ENCODE peak calls at places on chromosomes 7 and 10, in five cellular contexts. N is hepatocyte, A is GM23338, W is K562, R is DND-41. T is an unnamed sample.

GRCh38 chr7:95952851-95953250 is 180.5 kb downstream of the DYNC1I1 start:
- DNase-seq in W (no peak), A (no peak), R (no peak), N (no peak), T (no peak)

GRCh38 chr10:35626971-35627507 is 15.1 kb downstream of the FZD8 start:
- DNase-seq in R (no peak), N (no peak), A (no peak), W (no peak), T (no peak)

GRCh38 chr7:29332875-29333482 is 138.4 kb downstream of the CHN2 start:
- DNase-seq in R (no peak), A (no peak), W (no peak), N (no peak), T (no peak)

GRCh38 chr10:113616244-113617074 is 47.4 kb downstream of the NRAP start:
- DNase-seq in A (peak), R (no peak), W (peak), N (peak), T (peak)

GRCh38 chr10:124899151-124899550 is 42.8 kb upstream of the ZRANB1 start:
- DNase-seq in A (no peak), N (no peak), W (no peak), R (no peak), T (no peak)

GRCh38 chr10:32940321-32941264 is 17.4 kb downstream of the ITGB1 start:
- DNase-seq in N (no peak), A (no peak), W (no peak), R (no peak), T (no peak)

GRCh38 chr7:26534649-26535482 is 243.2 kb downstream of the SNX10 start:
- DNase-seq in R (no peak), A (no peak), N (no peak), W (no peak), T (no peak)

GRCh38 chr10:35058134-35058533 is 32.0 kb downstream of the CUL2 start:
- DNase-seq in R (no peak), N (no peak), W (no peak), A (peak), T (peak)

GRCh38 chr10:125158528-125159485 is 1.6 kb downstream of the CTBP2 start:
- DNase-seq in N (peak), R (peak), W (peak), A (no peak), T (no peak)

GRCh38 chr7:74284781-74285259 is 4.4 kb upstream of the CLIP2 start:
- DNase-seq in R (no peak), N (peak), W (peak), A (peak), T (no peak)

GRCh38 chr7:85186083-85186520 is 754 bp downstream of the SEMA3D start:
- DNase-seq in R (no peak), A (peak), N (peak), W (no peak), T (no peak)
- TF ChIP-seq EZH2 in R (no peak), A (no peak), N (no peak), W (no peak), T (peak)

GRCh38 chr7:128268233-128268632 is 27.2 kb downstream of the LEP start:
- DNase-seq in W (no peak), N (no peak), A (no peak), R (no peak), T (no peak)

GRCh38 chr7:128265906-128266300 is 24.8 kb downstream of the LEP start:
- DNase-seq in R (no peak), W (no peak), N (no peak), A (no peak), T (no peak)

GRCh38 chr7:128266529-128266890 is 25.4 kb downstream of the LEP start:
- DNase-seq in W (no peak), A (no peak), N (no peak), R (no peak), T (no peak)

GRCh38 chr7:128265156-128265905 is 24.3 kb downstream of the LEP start:
- DNase-seq in R (no peak), A (no peak), N (no peak), W (no peak), T (no peak)

DNA sequence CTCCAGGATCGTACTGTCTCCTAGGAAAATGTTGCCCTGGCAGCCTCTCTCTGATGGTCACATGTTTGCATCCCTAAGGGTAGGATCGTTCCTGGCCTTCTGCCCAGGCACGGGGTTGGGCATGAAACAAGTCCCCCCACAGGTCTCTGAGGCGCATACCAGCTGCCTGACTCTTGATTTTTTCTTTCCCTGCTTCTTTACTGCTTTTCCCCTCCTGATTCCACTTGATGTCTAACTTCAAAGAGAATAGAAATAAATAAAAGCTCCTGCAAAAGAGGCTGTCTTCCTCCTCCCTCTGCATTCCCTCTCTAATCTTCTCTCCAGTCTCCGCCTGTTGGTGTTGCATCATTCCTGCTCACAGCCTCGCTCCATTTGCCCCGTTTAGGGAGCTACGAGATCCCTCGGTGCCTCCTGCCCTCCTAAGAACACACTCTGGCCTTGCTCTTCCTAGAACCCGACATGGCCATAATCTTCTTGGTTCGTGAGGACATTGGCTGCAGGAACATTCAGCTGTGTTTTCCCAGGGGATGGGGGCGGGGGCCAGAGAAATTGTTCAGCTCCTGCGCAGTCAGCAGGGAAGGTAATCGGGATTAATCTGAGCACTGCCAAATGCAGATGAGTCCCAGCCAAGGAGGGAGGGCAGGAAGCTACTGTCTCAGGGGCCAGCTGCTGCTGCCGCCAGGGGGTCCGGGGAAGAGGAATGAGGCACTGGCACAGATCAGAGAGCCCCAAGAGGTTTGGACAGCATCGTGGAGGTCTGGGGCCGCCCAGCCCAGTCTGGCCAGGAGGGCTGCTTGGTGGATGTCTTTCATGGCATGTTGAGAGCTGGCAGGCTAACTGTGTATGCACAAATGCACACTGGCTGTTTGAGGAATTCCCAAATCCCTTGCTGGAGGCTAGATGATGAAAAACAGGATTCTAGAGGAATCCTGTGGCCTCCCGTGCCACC is 26.1 kb downstream of the LEP start:
- DNase-seq in R (no peak), N (peak), W (no peak), A (peak), T (peak)
- TF ChIP-seq EZH2 in R (no peak), N (no peak), W (no peak), A (no peak), T (no peak)

DNA sequence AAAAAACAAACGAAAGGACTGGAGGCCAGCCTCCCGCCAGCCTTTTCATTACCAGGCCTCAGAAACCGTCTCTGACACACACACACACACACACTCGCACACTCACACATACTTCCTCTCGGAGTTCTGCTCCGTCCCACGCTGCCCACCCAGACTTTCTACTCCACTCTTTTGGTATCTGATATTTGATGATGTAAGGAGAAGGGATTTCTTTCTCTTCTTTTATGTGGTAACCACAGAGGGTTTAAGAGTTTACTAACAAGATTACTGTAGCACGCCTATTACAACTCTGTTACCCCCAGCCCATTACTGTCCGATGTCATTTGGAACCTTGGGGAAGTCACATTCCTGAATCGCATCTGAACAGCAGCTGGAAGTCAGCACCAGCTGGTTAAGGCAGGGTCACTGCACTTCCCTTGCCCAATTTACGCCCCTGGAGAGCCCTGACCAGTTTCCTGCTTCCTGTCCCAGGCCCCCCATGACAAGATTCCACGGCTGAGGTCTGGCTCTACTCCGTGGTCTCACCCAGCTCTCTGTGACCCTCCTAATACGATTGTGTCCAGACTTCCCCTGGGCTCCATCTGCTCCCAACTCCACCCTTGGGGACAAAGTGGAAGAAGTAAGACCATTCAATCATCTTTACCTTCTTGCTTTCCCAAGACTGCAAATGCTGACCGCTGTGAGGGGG is 1.1 kb downstream of the DENND2A start:
- DNase-seq in R (no peak), N (peak), W (no peak), A (peak), T (no peak)
- TF ChIP-seq EZH2 in R (no peak), N (no peak), W (no peak), A (no peak), T (no peak)

GRCh38 chr7:87475359-87476178 is at the start of gene ABCB4:
- DNase-seq in A (peak), N (peak), R (no peak), W (no peak), T (no peak)
- TF ChIP-seq EZH2 in A (peak), N (no peak), R (no peak), W (no peak), T (no peak)

T was measured in HepG2.